ENCODE peak calls at places on chromosomes 6 and 20, in four cellular contexts. One of them, this sample, is unnamed.
A peak's percentile ranks its signal among the peaks of the same experiment; 100 is the strongest.

GRCh38 chr20:45049904-45050471 is 50.9 kb downstream of the KCNS1 start:
- DNase-seq in GM10248: no peak
- DNase-seq in RWPE1: no peak
- DNase-seq in HL-60: no peak
- DNase-seq in this sample: no peak

GRCh38 chr6:56772737-56773184 is 130.1 kb upstream of the DST start:
- DNase-seq in GM10248: no peak
- DNase-seq in RWPE1: no peak
- DNase-seq in HL-60: no peak
- DNase-seq in this sample: no peak

GRCh38 chr6:13615802-13616140 is 636 bp downstream of the NOL7 start:
- DNase-seq in GM10248: peak; percentile 24
- DNase-seq in RWPE1: peak; percentile 33
- DNase-seq in HL-60: no peak
- DNase-seq in this sample: no peak

GRCh38 chr6:20312581-20312980 is 89.1 kb upstream of the E2F3 start:
- DNase-seq in GM10248: no peak
- DNase-seq in RWPE1: no peak
- DNase-seq in HL-60: peak; percentile 7
- DNase-seq in this sample: no peak

GRCh38 chr20:25044660-25045342 is 13.1 kb downstream of the ACSS1 start:
- DNase-seq in GM10248: no peak
- DNase-seq in RWPE1: no peak
- DNase-seq in HL-60: no peak
- DNase-seq in this sample: peak; percentile 33

GRCh38 chr6:1111361-1111760 is 200.5 kb upstream of the FOXQ1 start:
- DNase-seq in GM10248: no peak
- DNase-seq in RWPE1: no peak
- DNase-seq in HL-60: no peak
- DNase-seq in this sample: no peak

GRCh38 chr20:49846206-49846807 is 33.7 kb downstream of the SLC9A8 start:
- DNase-seq in GM10248: peak; percentile 71
- DNase-seq in RWPE1: peak; percentile 41
- DNase-seq in HL-60: peak; percentile 32
- DNase-seq in this sample: no peak

GRCh38 chr6:160253714-160254113 is 4.9 kb downstream of the SLC22A2 start:
- DNase-seq in GM10248: no peak
- DNase-seq in RWPE1: no peak
- DNase-seq in HL-60: no peak
- DNase-seq in this sample: no peak

GRCh38 chr6:46220351-46221220 is 49.8 kb upstream of the ENPP5 start:
- DNase-seq in GM10248: peak; percentile 37
- DNase-seq in RWPE1: no peak
- DNase-seq in HL-60: no peak
- DNase-seq in this sample: no peak

GRCh38 chr6:10613077-10613476 is 81.3 kb downstream of the C6orf52 start:
- DNase-seq in GM10248: no peak
- DNase-seq in RWPE1: no peak
- DNase-seq in HL-60: no peak
- DNase-seq in this sample: no peak

GRCh38 chr20:57790176-57790575 is 80.4 kb upstream of the PMEPA1 start:
- DNase-seq in GM10248: no peak
- DNase-seq in RWPE1: no peak
- DNase-seq in HL-60: no peak
- DNase-seq in this sample: no peak

GRCh38 chr6:42391441-42391840 is 60.3 kb downstream of the TRERF1 start:
- DNase-seq in GM10248: no peak
- DNase-seq in RWPE1: no peak
- DNase-seq in HL-60: no peak
- DNase-seq in this sample: no peak

GRCh38 chr6:11412011-11412424 is 125.5 kb upstream of the TMEM170B start:
- DNase-seq in GM10248: no peak
- DNase-seq in RWPE1: no peak
- DNase-seq in HL-60: no peak
- DNase-seq in this sample: no peak

GRCh38 chr6:12472601-12473038 is 182.5 kb downstream of the EDN1 start:
- DNase-seq in GM10248: no peak
- DNase-seq in RWPE1: peak; percentile 88
- DNase-seq in HL-60: no peak
- DNase-seq in this sample: no peak

GRCh38 chr20:24872291-24873014 is 76.6 kb upstream of the CST7 start:
- DNase-seq in GM10248: no peak
- DNase-seq in RWPE1: no peak
- DNase-seq in HL-60: no peak
- DNase-seq in this sample: no peak

GRCh38 chr6:135739288-135739687 is 112.2 kb upstream of the PDE7B start:
- DNase-seq in GM10248: no peak
- DNase-seq in RWPE1: no peak
- DNase-seq in HL-60: no peak
- DNase-seq in this sample: no peak

GRCh38 chr20:62822788-62823651 is 6.2 kb downstream of the COL9A3 start:
- DNase-seq in GM10248: peak; percentile 82
- DNase-seq in RWPE1: peak; percentile 55
- DNase-seq in HL-60: peak; percentile 74
- DNase-seq in this sample: no peak
- TF ChIP-seq CTCF in GM10248: peak; percentile 85
- TF ChIP-seq CTCF in RWPE1: peak; percentile 65
- TF ChIP-seq CTCF in HL-60: peak; percentile 75
- TF ChIP-seq CTCF in this sample: peak; percentile 47

DNA sequence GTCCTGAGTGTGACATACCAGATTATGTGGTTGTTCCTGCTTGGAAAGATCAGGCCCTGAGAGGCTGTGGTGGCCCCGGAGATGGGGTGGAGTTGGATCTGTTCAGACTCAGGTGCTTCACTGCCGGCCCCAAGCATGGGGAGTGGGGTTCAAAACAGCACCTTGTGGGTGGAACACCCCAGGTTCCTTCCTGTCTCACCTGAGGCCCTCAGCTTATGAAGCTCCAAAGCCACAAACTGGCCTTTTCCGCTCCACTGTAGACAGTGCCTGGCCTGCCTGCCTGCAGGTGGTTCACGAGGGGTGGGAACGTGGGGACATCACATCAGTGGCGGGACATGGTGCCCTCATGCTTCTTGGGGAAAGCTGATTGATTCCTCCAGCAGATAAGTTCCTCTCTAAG is 146.4 kb downstream of the TAF4 start:
- DNase-seq in GM10248: no peak
- DNase-seq in RWPE1: no peak
- DNase-seq in HL-60: no peak
- DNase-seq in this sample: no peak
- TF ChIP-seq CTCF in GM10248: no peak
- TF ChIP-seq CTCF in RWPE1: no peak
- TF ChIP-seq CTCF in HL-60: no peak
- TF ChIP-seq CTCF in this sample: no peak

DNA sequence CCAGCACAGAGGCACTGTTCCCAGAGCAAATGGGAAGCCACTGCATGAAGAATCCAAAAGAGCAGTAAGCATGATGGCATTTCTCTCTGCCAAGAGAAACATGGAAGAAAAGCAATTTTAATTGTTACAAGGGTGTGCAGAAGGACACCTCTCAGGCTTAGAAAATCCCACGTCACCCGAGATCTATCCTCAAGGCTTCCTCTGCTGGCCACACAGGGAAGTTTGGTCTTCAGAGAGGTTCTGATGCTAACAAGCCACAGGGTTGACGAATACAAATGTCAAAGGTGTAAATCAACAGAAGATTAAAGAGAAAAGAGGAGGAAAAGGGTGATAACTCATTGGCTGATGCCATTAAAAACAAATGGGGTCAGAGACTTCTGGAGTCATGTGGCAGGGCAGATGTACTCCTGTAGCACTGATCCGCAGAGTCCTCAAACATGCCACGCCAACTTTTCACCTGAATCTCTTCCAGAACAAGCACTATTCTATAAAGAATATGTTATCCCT is 33.6 kb upstream of the SPDEF start:
- DNase-seq in GM10248: no peak
- DNase-seq in RWPE1: no peak
- DNase-seq in HL-60: no peak
- DNase-seq in this sample: no peak
- TF ChIP-seq CTCF in GM10248: no peak
- TF ChIP-seq CTCF in RWPE1: no peak
- TF ChIP-seq CTCF in HL-60: no peak
- TF ChIP-seq CTCF in this sample: no peak

GRCh38 chr6:105485456-105485855 is 82.6 kb upstream of the PREP start:
- DNase-seq in GM10248: no peak
- DNase-seq in RWPE1: no peak
- DNase-seq in HL-60: no peak
- DNase-seq in this sample: no peak

GRCh38 chr6:105483492-105483891 is 80.6 kb upstream of the PREP start:
- DNase-seq in GM10248: no peak
- DNase-seq in RWPE1: no peak
- DNase-seq in HL-60: no peak
- DNase-seq in this sample: no peak

GRCh38 chr6:105482956-105483355 is 80.1 kb upstream of the PREP start:
- DNase-seq in GM10248: no peak
- DNase-seq in RWPE1: no peak
- DNase-seq in HL-60: no peak
- DNase-seq in this sample: no peak

GRCh38 chr6:105482227-105482839 is 79.5 kb upstream of the PREP start:
- DNase-seq in GM10248: no peak
- DNase-seq in RWPE1: no peak
- DNase-seq in HL-60: no peak
- DNase-seq in this sample: no peak

DNA sequence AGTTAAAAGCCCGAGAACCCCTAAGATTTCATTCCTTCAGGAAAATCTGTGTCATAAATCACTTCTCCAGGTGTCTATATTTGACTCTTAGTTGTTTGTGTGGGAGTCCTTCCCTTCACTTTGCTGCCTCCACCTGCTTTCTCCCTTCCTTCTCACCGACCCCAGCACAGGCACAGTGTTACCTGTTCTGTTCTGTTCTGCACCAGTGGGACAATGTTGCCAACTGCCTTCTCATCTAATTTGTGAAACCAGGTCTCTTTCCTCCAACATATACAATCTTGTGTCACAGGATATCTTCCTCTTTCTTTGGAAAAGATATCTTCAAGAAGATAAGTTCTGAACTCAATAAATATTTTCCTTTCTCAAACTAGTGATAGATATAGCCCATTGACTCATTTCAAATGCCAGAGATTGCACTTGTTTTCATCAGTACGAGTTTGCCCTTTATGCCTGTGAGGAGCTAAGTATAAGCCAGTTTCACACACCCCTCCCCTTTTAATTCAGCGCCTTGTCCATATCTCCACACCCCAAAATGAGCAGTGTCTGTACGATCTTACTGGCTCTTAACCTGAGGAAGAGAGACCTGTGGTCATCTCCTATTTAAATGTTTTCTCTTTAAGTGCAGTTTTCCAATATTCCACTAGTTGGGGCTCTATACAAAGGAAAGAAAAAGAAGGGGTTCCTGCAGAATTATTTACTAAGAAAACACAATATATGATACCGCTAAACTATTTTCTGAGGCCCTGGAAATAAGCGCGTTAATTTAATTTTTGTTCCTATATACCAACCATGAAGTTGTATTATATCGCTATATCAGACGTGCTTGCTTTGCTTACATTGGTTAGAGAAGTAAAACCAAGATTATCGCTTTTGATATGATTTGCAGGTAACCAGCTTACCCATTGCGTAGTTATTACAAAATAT is 81.6 kb upstream of the PREP start:
- DNase-seq in GM10248: peak; percentile 22
- DNase-seq in RWPE1: peak; percentile 38
- DNase-seq in HL-60: no peak
- DNase-seq in this sample: no peak
- TF ChIP-seq CTCF in GM10248: peak; percentile 65
- TF ChIP-seq CTCF in RWPE1: peak; percentile 95
- TF ChIP-seq CTCF in HL-60: peak; percentile 78
- TF ChIP-seq CTCF in this sample: peak; percentile 77

GRCh38 chr6:33007831-33008395 is 1.5 kb downstream of the HLA-DOA start:
- DNase-seq in GM10248: peak; percentile 9
- DNase-seq in RWPE1: no peak
- DNase-seq in HL-60: no peak
- DNase-seq in this sample: no peak

GRCh38 chr6:33013608-33014007 is 4.2 kb upstream of the HLA-DOA start:
- DNase-seq in GM10248: peak; percentile 1
- DNase-seq in RWPE1: no peak
- DNase-seq in HL-60: no peak
- DNase-seq in this sample: no peak

GRCh38 chr6:33004940-33005339 is 4.5 kb downstream of the HLA-DOA start:
- DNase-seq in GM10248: no peak
- DNase-seq in RWPE1: no peak
- DNase-seq in HL-60: no peak
- DNase-seq in this sample: no peak

GRCh38 chr6:33010356-33010755 is 965 bp upstream of the HLA-DOA start:
- DNase-seq in GM10248: peak; percentile 2
- DNase-seq in RWPE1: no peak
- DNase-seq in HL-60: no peak
- DNase-seq in this sample: no peak

DNA sequence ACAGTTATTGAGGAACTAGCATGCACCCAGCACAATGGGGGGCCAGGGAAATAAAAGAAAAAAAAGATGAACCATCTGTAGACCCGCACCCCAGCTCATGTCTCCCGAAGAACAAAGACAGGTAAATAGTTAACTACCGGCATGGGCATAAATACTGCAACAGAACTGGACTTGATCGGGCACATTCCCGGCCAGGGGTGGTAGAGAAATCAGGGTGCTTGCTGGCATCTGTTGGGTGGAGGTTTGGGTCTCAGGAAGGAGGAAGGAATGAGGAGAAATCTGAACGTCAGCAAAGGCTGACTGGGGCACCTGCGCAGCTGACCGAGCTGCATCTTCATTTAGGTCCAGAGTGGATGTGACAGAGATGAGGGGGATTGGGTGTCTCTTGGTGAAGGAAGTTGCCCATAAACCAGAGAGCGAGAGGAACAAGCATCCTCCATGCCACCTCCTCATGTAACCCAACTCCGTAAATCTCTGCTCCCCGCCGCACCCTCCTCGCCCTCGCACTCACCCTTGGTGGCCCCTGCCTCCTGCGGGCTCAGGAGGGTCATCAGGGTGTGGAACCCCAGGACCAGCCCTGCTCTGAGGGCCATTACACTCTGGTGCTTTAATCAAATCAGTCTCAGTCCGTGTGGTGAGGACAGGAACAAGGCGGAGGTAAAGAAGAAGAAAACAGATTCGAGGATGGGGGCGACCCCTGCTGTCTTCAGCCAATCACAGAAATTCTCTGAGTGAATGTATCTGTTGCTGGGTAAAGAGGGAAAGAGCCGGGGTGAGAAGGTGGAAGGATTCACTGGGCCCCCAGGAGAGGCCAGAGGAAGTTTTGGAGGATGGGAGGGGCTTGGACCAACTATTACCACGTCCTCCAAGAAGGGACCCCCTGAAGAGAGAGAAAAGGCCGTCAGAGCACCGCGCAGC is at the start of gene HLA-DOA:
- DNase-seq in GM10248: peak; percentile 97
- DNase-seq in RWPE1: peak; percentile 42
- DNase-seq in HL-60: no peak
- DNase-seq in this sample: no peak
- TF ChIP-seq CTCF in GM10248: no peak
- TF ChIP-seq CTCF in RWPE1: no peak
- TF ChIP-seq CTCF in HL-60: no peak
- TF ChIP-seq CTCF in this sample: no peak